ENCODE peak calls at places on chromosomes 11 and 22, in six cellular contexts. N, Z, I, X, E and P are unnamed samples.

GRCh38 chr22:40560551-40560950 is 76.0 kb downstream of the MRTFA start:
- DNase-seq in N (peak), Z (peak), I (no peak), X (no peak), E (no peak), P (no peak)

GRCh38 chr11:7977251-7977917 is 9.8 kb upstream of the EIF3F start:
- DNase-seq in N (peak), Z (peak), I (no peak), X (no peak), E (peak), P (no peak)

GRCh38 chr11:85517272-85517671 is 109.9 kb downstream of the DLG2 start:
- DNase-seq in N (no peak), Z (no peak), I (no peak), X (no peak), E (no peak), P (no peak)

GRCh38 chr11:115504279-115505158 is at the start of gene CADM1:
- DNase-seq in N (peak), Z (peak), I (peak), X (peak), E (peak), P (peak)

GRCh38 chr22:36493690-36494110 is 12.3 kb upstream of the TXN2 start:
- DNase-seq in N (no peak), Z (peak), I (no peak), X (no peak), E (no peak), P (no peak)

GRCh38 chr22:38317995-38318715 is 922 bp upstream of the CSNK1E start:
- DNase-seq in N (peak), Z (peak), I (no peak), X (no peak), E (peak), P (no peak)

GRCh38 chr11:118238947-118239346 is 13.2 kb downstream of the MPZL3 start:
- DNase-seq in N (no peak), Z (no peak), I (no peak), X (no peak), E (no peak), P (no peak)

GRCh38 chr22:39299829-39300178 is 19.6 kb downstream of the RPL3 start:
- DNase-seq in N (no peak), Z (peak), I (no peak), X (no peak), E (peak), P (no peak)

GRCh38 chr11:108246309-108246708 is 23.4 kb downstream of the ATM start:
- DNase-seq in N (no peak), Z (no peak), I (no peak), X (no peak), E (no peak), P (no peak)

GRCh38 chr11:79088967-79089366 is 351.9 kb downstream of the TENM4 start:
- DNase-seq in N (no peak), Z (no peak), I (no peak), X (no peak), E (no peak), P (peak)

DNA sequence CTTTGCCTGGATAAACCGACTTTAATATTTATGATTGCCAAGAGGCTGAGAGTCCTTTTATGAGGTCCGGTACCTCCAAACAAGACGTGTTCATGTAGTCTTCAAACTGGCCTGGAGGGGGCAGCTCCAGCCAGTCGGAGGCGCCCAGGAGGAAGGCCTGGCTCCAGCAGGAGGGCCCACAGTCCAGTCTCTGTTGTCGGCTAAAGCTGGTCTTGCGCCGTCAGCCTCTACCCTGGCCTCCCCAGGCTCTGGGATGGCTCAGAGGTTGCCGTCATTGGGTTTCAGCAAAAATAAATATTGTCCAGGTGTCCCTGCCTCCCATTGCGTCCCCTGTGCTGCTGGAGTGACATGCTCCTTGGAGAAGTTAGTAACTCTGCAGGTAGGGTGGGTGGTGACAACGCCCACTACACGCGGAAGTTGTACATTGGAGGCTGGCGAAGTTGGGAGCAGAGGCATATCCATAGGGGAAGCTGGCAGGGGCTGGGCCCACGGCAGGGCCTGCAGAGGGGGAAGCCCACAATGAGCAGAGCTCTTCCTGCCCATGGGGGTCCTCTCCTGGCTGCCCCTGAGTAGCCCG is 1.0 kb upstream of the SLC25A1 start:
- DNase-seq in N (peak), Z (peak), I (peak), X (peak), E (peak), P (peak)
- H3K14ac ChIP-seq in N (no peak), Z (peak), I (no peak), X (no peak), E (no peak), P (no peak)

GRCh38 chr11:120748485-120748814 is 236.9 kb downstream of the GRIK4 start:
- DNase-seq in N (no peak), Z (no peak), I (no peak), X (no peak), E (no peak), P (no peak)

GRCh38 chr11:120747801-120748484 is 236.4 kb downstream of the GRIK4 start:
- DNase-seq in N (no peak), Z (no peak), I (no peak), X (no peak), E (no peak), P (no peak)

GRCh38 chr11:120744016-120744994 is 232.8 kb downstream of the GRIK4 start:
- DNase-seq in N (no peak), Z (no peak), I (no peak), X (no peak), E (no peak), P (no peak)

GRCh38 chr11:120746836-120747609 is 235.5 kb downstream of the GRIK4 start:
- DNase-seq in N (no peak), Z (no peak), I (no peak), X (no peak), E (no peak), P (no peak)

DNA sequence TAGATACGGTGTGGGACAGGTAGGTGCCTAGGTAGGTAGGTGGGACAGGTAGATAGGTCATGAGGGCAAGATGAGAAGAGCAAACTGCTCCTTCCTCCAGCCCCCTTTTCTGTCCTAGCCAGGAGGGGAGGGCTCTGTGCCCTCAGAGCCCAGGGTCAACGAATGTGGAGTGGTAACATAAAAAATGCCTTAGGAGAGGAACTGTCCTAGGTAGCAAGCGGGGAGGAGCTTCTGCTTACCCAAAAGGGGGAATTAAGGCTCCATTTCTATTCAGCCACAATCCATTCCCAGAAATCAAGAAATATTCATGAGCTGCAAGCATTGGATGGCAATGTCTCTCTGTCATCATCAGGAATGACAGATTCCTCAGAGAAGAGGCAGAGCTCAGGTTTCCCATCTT is 234.8 kb downstream of the GRIK4 start:
- DNase-seq in N (no peak), Z (peak), I (no peak), X (no peak), E (no peak), P (no peak)
- H3K14ac ChIP-seq in N (no peak), Z (no peak), I (no peak), X (no peak), E (no peak), P (no peak)

GRCh38 chr22:21025266-21025665 is 7.1 kb downstream of the SLC7A4 start:
- DNase-seq in N (no peak), Z (no peak), I (no peak), X (no peak), E (no peak), P (no peak)

GRCh38 chr22:21025763-21026755 is 6.3 kb downstream of the SLC7A4 start:
- DNase-seq in N (no peak), Z (peak), I (no peak), X (no peak), E (no peak), P (no peak)

GRCh38 chr22:21028277-21029251 is 3.8 kb downstream of the SLC7A4 start:
- DNase-seq in N (no peak), Z (no peak), I (peak), X (no peak), E (no peak), P (no peak)

GRCh38 chr22:21029486-21030025 is 2.8 kb downstream of the SLC7A4 start:
- DNase-seq in N (no peak), Z (no peak), I (peak), X (no peak), E (no peak), P (no peak)

DNA sequence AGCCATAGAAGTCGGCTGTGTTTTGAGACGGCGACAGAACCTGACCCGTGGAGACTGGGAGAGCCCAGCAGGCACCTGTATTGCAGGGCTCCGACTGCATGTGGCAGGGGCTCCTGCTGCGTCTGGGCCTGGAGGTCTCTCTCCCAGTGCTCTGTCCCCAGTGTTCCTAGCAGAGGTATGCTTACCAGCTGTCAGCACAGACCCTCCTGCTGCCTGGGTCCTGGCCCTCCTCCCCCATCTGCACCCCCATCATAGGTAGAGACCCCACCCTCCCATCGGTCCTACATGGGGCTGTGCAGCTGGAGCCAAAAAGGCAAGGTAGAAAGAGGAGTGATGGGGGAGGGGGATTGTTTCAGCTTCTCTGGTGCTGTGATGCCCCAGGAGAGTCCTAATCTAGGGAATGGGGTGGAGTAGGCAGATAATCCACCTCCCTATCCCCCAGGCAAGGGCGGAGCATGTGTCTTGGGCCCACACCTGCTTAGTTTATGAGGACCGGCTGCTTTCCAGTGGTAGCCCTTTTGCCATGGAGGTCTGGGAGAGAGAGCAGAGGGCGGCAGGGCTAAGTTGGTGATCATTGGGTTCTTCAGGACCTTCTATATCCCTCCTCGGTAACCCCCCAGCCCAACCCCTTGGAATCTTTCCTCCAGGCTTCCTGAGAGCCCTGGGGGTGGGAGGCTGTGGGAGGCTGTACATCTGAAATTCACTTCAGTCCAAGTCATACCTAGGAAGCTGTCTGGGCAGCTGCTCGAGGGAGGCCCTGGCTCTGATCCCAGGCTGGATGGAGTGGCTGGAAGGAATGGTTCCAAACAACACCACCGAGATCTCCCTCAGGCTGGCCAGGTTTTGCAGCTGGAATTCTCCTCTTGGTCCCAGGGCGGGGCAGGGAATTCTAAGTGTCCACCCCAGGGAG is 5.3 kb downstream of the SLC7A4 start:
- DNase-seq in N (peak), Z (peak), I (no peak), X (no peak), E (no peak), P (no peak)
- H3K14ac ChIP-seq in N (no peak), Z (no peak), I (no peak), X (no peak), E (no peak), P (no peak)

GRCh38 chr11:107232451-107232850 is 214.2 kb upstream of the GUCY1A2 start:
- DNase-seq in N (no peak), Z (no peak), I (no peak), X (no peak), E (no peak), P (no peak)
- H3K14ac ChIP-seq in N (no peak), Z (no peak), I (no peak), X (no peak), E (no peak), P (no peak)